ENCODE peak calls at places on chromosomes 12 and 14, in four cellular contexts. A is ovary, C is endodermal cell, V is mammary epithelial cell. D is an unnamed sample.

GRCh38 chr12:102437511-102437910 is 42.9 kb downstream of the IGF1 start:
- DNase-seq in A (no peak), V (no peak), C (no peak), D (no peak)

GRCh38 chr12:71799105-71799504 is 40.5 kb upstream of the TBC1D15 start:
- DNase-seq in V (peak; percentile 34), C (peak; percentile 79), A (no peak), D (no peak)

GRCh38 chr14:54567634-54568561 is 970 bp downstream of the SAMD4A start:
- DNase-seq in V (peak; percentile 45), C (peak; percentile 87), A (peak; percentile 70), D (peak; percentile 67)

GRCh38 chr12:105485321-105485910 is 154.9 kb downstream of the C12orf75 start:
- DNase-seq in V (no peak), A (peak; percentile 42), C (peak; percentile 69), D (peak; percentile 25)

GRCh38 chr12:48788522-48788851 is 402 bp downstream of the ADCY6 start:
- DNase-seq in A (peak; percentile 59), V (no peak), C (peak; percentile 66), D (no peak)

GRCh38 chr14:76346391-76347160 is 29.4 kb upstream of the ESRRB start:
- DNase-seq in V (no peak), C (no peak), A (no peak), D (no peak)

GRCh38 chr12:131035268-131035681 is 81.6 kb downstream of the ADGRD1 start:
- DNase-seq in V (no peak), A (no peak), C (no peak), D (no peak)

GRCh38 chr14:55699131-55700057 is 119.4 kb downstream of the KTN1 start:
- DNase-seq in C (peak; percentile 50), V (peak; percentile 72), A (no peak), D (no peak)

GRCh38 chr14:86675059-86675458 is 1145.1 kb downstream of the FLRT2 start:
- DNase-seq in V (no peak), A (no peak), C (no peak), D (no peak)

GRCh38 chr12:40312982-40313576 is 88.3 kb downstream of the LRRK2 start:
- DNase-seq in A (no peak), V (no peak), C (no peak), D (no peak)

GRCh38 chr14:71550367-71550766 is 381.9 kb upstream of the RGS6 start:
- DNase-seq in C (no peak), A (no peak), V (no peak), D (no peak)

GRCh38 chr12:5480218-5480952 is 48.5 kb downstream of the NTF3 start:
- DNase-seq in C (peak; percentile 87), V (no peak), A (no peak), D (no peak)

GRCh38 chr14:26596722-26597030 is 1.2 kb downstream of the NOVA1 start:
- DNase-seq in C (peak; percentile 57), A (peak; percentile 40), V (no peak), D (peak; percentile 9)

GRCh38 chr14:105067140-105067968 is 2.1 kb upstream of the GPR132 start:
- DNase-seq in A (no peak), C (peak; percentile 39), V (peak; percentile 37), D (no peak)

GRCh38 chr14:81102217-81102616 is 118.5 kb downstream of the GTF2A1 start:
- DNase-seq in V (no peak), A (no peak), C (no peak), D (no peak)

GRCh38 chr14:75310295-75311059 is 31.8 kb downstream of the FOS start:
- DNase-seq in C (peak; percentile 94), V (peak; percentile 46), A (peak; percentile 94), D (peak; percentile 92)

GRCh38 chr14:63614964-63615363 is 26.7 kb downstream of the WDR89 start:
- DNase-seq in V (no peak), A (no peak), C (no peak), D (no peak)

GRCh38 chr14:28830115-28830534 is 63.5 kb downstream of the FOXG1 start:
- DNase-seq in V (no peak), A (no peak), C (no peak), D (no peak)

GRCh38 chr12:113049976-113050742 is 6.4 kb upstream of the DTX1 start:
- DNase-seq in C (peak; percentile 94), A (no peak), V (no peak), D (no peak)

GRCh38 chr12:1277905-1278304 is 286.9 kb downstream of the ERC1 start:
- DNase-seq in A (no peak), C (no peak), V (no peak), D (no peak)

GRCh38 chr14:104979758-104980591 is 1.8 kb upstream of the AHNAK2 start:
- DNase-seq in A (peak; percentile 54), C (peak; percentile 48), V (peak; percentile 69), D (peak; percentile 75)

GRCh38 chr12:43102506-43103269 is 449.3 kb downstream of the ADAMTS20 start:
- DNase-seq in A (no peak), V (no peak), C (no peak), D (no peak)

GRCh38 chr14:95346820-95347219 is 27.1 kb upstream of the CLMN start:
- DNase-seq in V (no peak), C (peak; percentile 85), A (no peak), D (no peak)

GRCh38 chr12:116855744-116856470 is 25.3 kb downstream of the HRK start:
- DNase-seq in A (no peak), V (no peak), C (no peak), D (no peak)

GRCh38 chr12:109961201-109961600 is 35.0 kb downstream of the GIT2 start:
- DNase-seq in C (no peak), V (no peak), A (no peak), D (peak; percentile 43)

GRCh38 chr14:100875126-100875525 is 28.4 kb downstream of the RTL1 start:
- DNase-seq in A (peak; percentile 28), V (no peak), C (no peak), D (no peak)

GRCh38 chr12:3752741-3753486 is at the start of gene CRACR2A:
- DNase-seq in A (peak; percentile 81), V (no peak), C (peak; percentile 97), D (peak; percentile 62)

GRCh38 chr14:26896447-26896846 is 298.6 kb upstream of the NOVA1 start:
- DNase-seq in V (no peak), C (no peak), A (no peak), D (peak; percentile 6)

GRCh38 chr12:59431266-59431665 is 164.6 kb upstream of the SLC16A7 start:
- DNase-seq in C (no peak), A (no peak), V (no peak), D (no peak)

GRCh38 chr12:111405856-111406473 is at the start of gene SH2B3:
- DNase-seq in A (no peak), C (no peak), V (no peak), D (peak; percentile 84)

GRCh38 chr14:96861568-96862310 is 64.6 kb downstream of the VRK1 start:
- DNase-seq in A (no peak), C (peak; percentile 86), V (no peak), D (no peak)

GRCh38 chr12:75766263-75767160 is 255.1 kb upstream of the KRR1 start:
- DNase-seq in A (no peak), V (peak; percentile 95), C (no peak), D (no peak)

GRCh38 chr12:55728185-55728931 is 451 bp downstream of the CD63 start:
- DNase-seq in V (peak; percentile 44), A (peak; percentile 91), C (peak; percentile 83), D (peak; percentile 83)

GRCh38 chr12:3559601-3560294 is 68.7 kb downstream of the PRMT8 start:
- DNase-seq in V (no peak), A (no peak), C (peak; percentile 49), D (no peak)

GRCh38 chr12:3487027-3487426 is 4.0 kb upstream of the PRMT8 start:
- DNase-seq in C (peak; percentile 34), A (no peak), V (no peak), D (no peak)

GRCh38 chr12:52872644-52873384 is 24.0 kb upstream of the KRT78 start:
- DNase-seq in C (no peak), A (no peak), V (no peak), D (no peak)

GRCh38 chr12:62426095-62426488 is 40.5 kb upstream of the MON2 start:
- DNase-seq in A (no peak), V (no peak), C (no peak), D (no peak)

GRCh38 chr12:89156862-89157262 is 195.4 kb downstream of the DUSP6 start:
- DNase-seq in A (no peak), V (peak; percentile 32), C (no peak), D (no peak)

GRCh38 chr12:89154743-89155530 is 197.4 kb downstream of the DUSP6 start:
- DNase-seq in V (no peak), C (no peak), A (no peak), D (no peak)

GRCh38 chr12:89156324-89156723 is 196.0 kb downstream of the DUSP6 start:
- DNase-seq in V (peak; percentile 48), A (no peak), C (no peak), D (no peak)

GRCh38 chr12:89153341-89153740 is 199.0 kb downstream of the DUSP6 start:
- DNase-seq in C (no peak), V (no peak), A (no peak), D (no peak)

GRCh38 chr12:89151536-89151935 is 200.8 kb downstream of the DUSP6 start:
- DNase-seq in V (no peak), C (no peak), A (no peak), D (no peak)
- H3K27me3 ChIP-seq in V (no peaks in the 10 kb centered on the region), C (no peaks in the 10 kb centered on the region), A (no peaks in the 10 kb centered on the region), D (no peaks in the 10 kb centered on the region)

GRCh38 chr12:118151755-118152154 is 15.8 kb downstream of the PEBP1 start:
- DNase-seq in C (no peak), A (no peak), V (no peak), D (no peak)

GRCh38 chr12:118145113-118145797 is 9.3 kb downstream of the PEBP1 start:
- DNase-seq in A (no peak), C (no peak), V (no peak), D (no peak)

GRCh38 chr12:118148287-118148686 is 12.4 kb downstream of the PEBP1 start:
- DNase-seq in A (no peak), V (no peak), C (no peak), D (no peak)

GRCh38 chr12:118145798-118146156 is 9.9 kb downstream of the PEBP1 start:
- DNase-seq in C (no peak), V (no peak), A (no peak), D (no peak)

GRCh38 chr12:118150625-118151024 is 14.7 kb downstream of the PEBP1 start:
- DNase-seq in A (no peak), C (no peak), V (no peak), D (no peak)
- H3K27ac ChIP-seq in A (no peak overlapping the region), C (no peak overlapping the region), V (no peak overlapping the region), D (peak overlapping the region; percentile 2)

DNA sequence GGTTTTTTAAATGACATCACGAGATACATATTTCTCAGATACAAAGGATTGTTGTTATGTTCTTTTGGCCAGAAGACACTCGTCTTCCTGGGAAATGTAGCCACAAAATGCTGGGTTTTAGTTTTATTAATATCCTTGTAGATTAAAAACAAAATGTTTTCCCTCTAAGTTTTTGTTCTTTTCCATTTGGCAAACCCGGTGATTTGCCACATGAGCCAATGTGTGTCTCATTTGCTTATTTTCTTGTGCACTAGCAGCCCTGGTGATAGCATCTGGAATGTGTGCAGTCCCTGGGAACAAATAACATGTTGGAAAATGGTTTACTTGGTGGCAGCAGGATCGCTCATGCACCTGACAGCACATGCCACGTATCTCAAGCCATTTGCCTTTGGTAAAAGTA is 61.0 kb downstream of the HMGA2 start:
- DNase-seq in V (no peak), A (no peak), C (no peak), D (no peak)
- TF ChIP-seq CTCF in V (no peak), A (no peak), C (no peak), D (no peak)

GRCh38 chr12:107435072-107435471 is 250.5 kb upstream of the PWP1 start:
- DNase-seq in A (no peak), V (no peak), C (no peak), D (no peak)
- H3K27me3 ChIP-seq in A (no peaks in the 10 kb centered on the region), V (no peaks in the 10 kb centered on the region), C (no peaks in the 10 kb centered on the region), D (no peaks in the 10 kb centered on the region)

GRCh38 chr14:92646952-92647461 is 101.4 kb downstream of the LGMN start:
- DNase-seq in V (peak; percentile 23), C (no peak), A (no peak), D (no peak)
- H3K27ac ChIP-seq in V (no peak overlapping the region), C (no peak overlapping the region), A (no peak overlapping the region), D (peak overlapping the region; percentile 45)

D was measured in heart right ventricle.